ENCODE peak calls at places on chromosomes 2 and 18, in four cellular contexts. D is K562, R is HL-60, W is GM12878. I is an unnamed sample.

GRCh38 chr2:86453838-86454237 is 12.7 kb downstream of the KDM3A start:
- DNase-seq in D (no peak), W (no peak), R (no peak), I (no peak)

GRCh38 chr2:53505814-53506213 is 261.8 kb upstream of the CHAC2 start:
- DNase-seq in D (no peak), W (no peak), R (no peak), I (no peak)

GRCh38 chr2:120747281-120747680 is 11.6 kb downstream of the GLI2 start:
- DNase-seq in D (no peak), W (no peak), R (no peak), I (no peak)

GRCh38 chr18:76620326-76620813 is 125.3 kb upstream of the ZNF516 start:
- DNase-seq in D (no peak), R (peak), W (peak), I (peak)

GRCh38 chr2:102753563-102754159 is 8.2 kb upstream of the TMEM182 start:
- DNase-seq in W (no peak), R (peak), D (peak), I (no peak)

GRCh38 chr2:239666855-239667376 is 266.1 kb upstream of the HDAC4 start:
- DNase-seq in W (no peak), R (no peak), D (no peak), I (no peak)

GRCh38 chr2:174326880-174327558 is 7.7 kb upstream of the SP9 start:
- DNase-seq in D (no peak), R (no peak), W (no peak), I (no peak)

GRCh38 chr18:77209587-77209986 is 40.1 kb upstream of the GALR1 start:
- DNase-seq in W (no peak), D (no peak), R (no peak), I (no peak)

GRCh38 chr2:85983766-85984165 is 95.0 kb upstream of the ST3GAL5 start:
- DNase-seq in W (no peak), R (no peak), D (no peak), I (no peak)

GRCh38 chr2:239753537-239753936 is 271.6 kb downstream of the NDUFA10 start:
- DNase-seq in D (no peak), W (no peak), R (no peak), I (no peak)

GRCh38 chr2:10647886-10648605 is 41.7 kb downstream of the NOL10 start:
- DNase-seq in R (no peak), W (no peak), D (no peak), I (no peak)

GRCh38 chr2:6826081-6826913 is 39.4 kb downstream of the CMPK2 start:
- DNase-seq in W (peak), R (peak), D (peak), I (peak)

GRCh38 chr2:8481463-8482009 is 200.3 kb upstream of the ID2 start:
- DNase-seq in R (no peak), W (peak), D (no peak), I (no peak)

GRCh38 chr18:50405582-50406271 is 30.9 kb downstream of the SKA1 start:
- DNase-seq in W (no peak), D (no peak), R (no peak), I (no peak)

GRCh38 chr2:40394597-40394996 is 57.3 kb downstream of the SLC8A1 start:
- DNase-seq in R (no peak), W (no peak), D (no peak), I (no peak)

GRCh38 chr2:202135111-202135874 is 62.2 kb downstream of the KIAA2012 start:
- DNase-seq in D (no peak), R (no peak), W (no peak), I (no peak)

GRCh38 chr18:34493566-34494358 is 216.3 kb upstream of the DTNA start:
- DNase-seq in R (no peak), W (no peak), D (no peak), I (peak)

GRCh38 chr2:109126501-109126860 is 2.5 kb upstream of the SH3RF3 start:
- DNase-seq in R (no peak), W (no peak), D (no peak), I (no peak)

GRCh38 chr18:8757598-8757997 is 52.2 kb downstream of the MTCL1 start:
- DNase-seq in R (no peak), D (no peak), W (no peak), I (no peak)

GRCh38 chr18:34867520-34867919 is 157.4 kb downstream of the DTNA start:
- DNase-seq in D (no peak), R (no peak), W (no peak), I (no peak)

GRCh38 chr2:130390460-130391057 is 34.7 kb downstream of the PTPN18 start:
- DNase-seq in R (no peak), D (no peak), W (no peak), I (no peak)

GRCh38 chr2:18410543-18410942 is 149.9 kb downstream of the RDH14 start:
- DNase-seq in D (no peak), R (no peak), W (no peak), I (no peak)

GRCh38 chr2:121640380-121641326 is 8.6 kb downstream of the CLASP1 start:
- DNase-seq in R (no peak), W (no peak), D (peak), I (no peak)

GRCh38 chr18:76656925-76657324 is 161.9 kb upstream of the ZNF516 start:
- DNase-seq in W (no peak), D (no peak), R (no peak), I (no peak)

GRCh38 chr2:60438136-60438535 is 115.3 kb downstream of the BCL11A start:
- DNase-seq in R (no peak), D (no peak), W (no peak), I (no peak)

GRCh38 chr2:226078656-226079055 is 679.1 kb downstream of the NYAP2 start:
- DNase-seq in R (no peak), W (no peak), D (no peak), I (no peak)

GRCh38 chr2:134518101-134518500 is 200.7 kb downstream of the TMEM163 start:
- DNase-seq in R (no peak), D (no peak), W (no peak), I (no peak)

GRCh38 chr2:229376866-229377265 is 105.8 kb upstream of the PID1 start:
- DNase-seq in R (no peak), D (no peak), W (no peak), I (no peak)

GRCh38 chr2:118495278-118495677 is 352.2 kb downstream of the EN1 start:
- DNase-seq in R (no peak), W (no peak), D (no peak), I (no peak)

GRCh38 chr2:165796129-165796528 is 2.1 kb upstream of the GALNT3 start:
- DNase-seq in D (no peak), R (no peak), W (no peak), I (no peak)

GRCh38 chr2:112121682-112122254 is 16.4 kb upstream of the FBLN7 start:
- DNase-seq in D (no peak), W (no peak), R (no peak), I (no peak)

GRCh38 chr2:227939271-227940027 is 68.0 kb downstream of the DAW1 start:
- DNase-seq in W (no peak), D (peak), R (no peak), I (no peak)

GRCh38 chr2:44246840-44247369 is 28.4 kb upstream of the SLC3A1 start:
- DNase-seq in D (no peak), W (no peak), R (peak), I (no peak)

GRCh38 chr18:75844102-75844604 is 416.6 kb upstream of the SMIM21 start:
- DNase-seq in R (no peak), D (no peak), W (no peak), I (no peak)

GRCh38 chr2:177572236-177572671 is 179.7 kb downstream of the AGPS start:
- DNase-seq in R (no peak), D (no peak), W (no peak), I (no peak)

GRCh38 chr2:83103602-83104001 is 1355.5 kb downstream of the SUCLG1 start:
- DNase-seq in D (no peak), W (no peak), R (no peak), I (no peak)

GRCh38 chr18:12119358-12119757 is 25.7 kb downstream of the ANKRD62 start:
- DNase-seq in D (no peak), W (no peak), R (no peak), I (no peak)

DNA sequence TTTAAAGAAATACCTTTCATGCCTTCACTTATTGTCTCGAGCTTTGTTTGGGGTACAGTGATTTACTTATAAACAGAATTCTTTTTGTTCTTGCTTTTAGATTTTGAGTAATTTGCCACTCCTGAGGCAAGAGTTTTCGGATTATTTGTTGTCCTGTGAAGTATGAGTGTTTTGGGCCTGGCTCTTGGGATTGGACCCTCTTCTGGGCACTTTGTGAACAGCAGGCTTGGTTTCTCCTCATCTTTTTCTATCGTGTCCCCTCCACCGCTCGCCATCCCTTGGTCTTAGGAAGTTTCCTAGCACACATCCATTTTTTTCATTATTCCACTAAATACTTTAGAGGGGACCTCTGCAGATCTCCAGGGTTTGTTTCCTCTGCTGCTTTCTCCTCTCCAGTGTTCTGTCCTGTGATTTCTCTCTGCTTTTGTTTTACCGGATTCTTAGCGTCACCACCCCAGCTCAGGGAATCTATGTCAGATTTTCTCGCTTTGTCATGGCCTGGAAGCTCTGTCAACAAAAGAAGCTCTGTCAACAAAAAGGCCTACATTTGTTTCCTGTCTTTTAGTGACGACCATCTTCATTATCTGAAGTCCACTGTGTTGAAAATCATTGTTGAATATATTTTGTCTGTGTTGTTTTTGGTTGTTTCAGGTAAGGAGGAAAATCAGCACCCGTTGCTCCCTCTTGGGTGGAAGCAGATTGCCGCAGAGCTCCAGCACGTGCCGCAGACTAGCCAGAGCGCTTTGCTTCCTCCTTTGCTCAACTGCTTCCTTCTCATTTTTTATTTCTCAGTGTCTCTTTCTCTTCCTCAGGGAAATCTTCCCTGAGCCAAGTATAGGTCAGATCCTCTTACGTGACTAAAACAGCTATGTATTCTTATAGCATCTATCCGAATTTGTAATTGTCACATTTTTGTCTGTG is 27.8 kb downstream of the ANKRD62 start:
- DNase-seq in W (no peak), R (no peak), D (peak), I (no peak)
- TF ChIP-seq SPI1 in W (no peak), R (no peak), D (no peak), I (no peak)

GRCh38 chr2:54672587-54673456 is 50.6 kb upstream of the EML6 start:
- DNase-seq in D (no peak), R (peak), W (peak), I (no peak)

GRCh38 chr2:54675281-54675680 is 48.2 kb upstream of the EML6 start:
- DNase-seq in W (no peak), D (no peak), R (no peak), I (no peak)

GRCh38 chr2:54675738-54676137 is 47.7 kb upstream of the EML6 start:
- DNase-seq in W (no peak), D (no peak), R (no peak), I (no peak)

GRCh38 chr2:54671875-54672586 is 51.4 kb upstream of the EML6 start:
- DNase-seq in R (peak), D (no peak), W (no peak), I (no peak)

GRCh38 chr2:54673501-54673998 is 49.9 kb upstream of the EML6 start:
- DNase-seq in R (no peak), D (no peak), W (no peak), I (no peak)
- TF ChIP-seq SPI1 in R (no peak), D (no peak), W (no peak), I (no peak)

DNA sequence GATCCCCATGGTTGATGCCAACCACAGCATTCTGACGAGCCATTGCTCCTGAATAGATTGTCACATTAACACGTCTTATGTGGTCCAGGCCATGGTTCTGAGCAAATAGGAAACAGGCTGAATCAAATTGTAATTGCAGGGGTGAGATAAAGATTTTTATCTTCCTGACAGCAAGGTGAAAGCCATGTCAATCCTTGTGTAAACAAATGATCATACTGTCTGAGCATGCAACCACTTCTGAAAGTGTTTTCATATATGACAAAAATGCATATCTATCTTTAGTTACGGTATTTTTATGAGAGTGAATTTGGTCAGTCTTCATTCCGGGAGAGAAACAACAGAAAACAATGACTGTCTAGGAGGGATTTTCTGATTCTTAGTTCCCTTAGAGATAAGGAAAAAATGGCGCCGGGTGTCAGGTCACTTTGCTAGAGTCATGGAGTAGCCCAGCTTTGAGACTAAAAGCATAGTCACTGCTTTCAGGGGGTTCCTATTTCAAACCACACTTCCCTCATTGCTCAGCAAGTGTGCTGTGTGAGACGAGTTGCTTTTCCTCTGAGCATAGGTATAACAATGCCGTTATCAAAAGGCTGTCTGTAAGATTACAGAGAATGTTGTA is 958.9 kb downstream of the DCDC2C start:
- DNase-seq in W (no peak), D (no peak), R (no peak), I (no peak)
- TF ChIP-seq SPI1 in W (no peak), D (no peak), R (no peak), I (no peak)

GRCh38 chr2:97759727-97760407 is 46.5 kb downstream of the ZAP70 start:
- DNase-seq in W (no peak), R (no peak), D (peak), I (no peak)
- TF ChIP-seq SPI1 in W (no peak), R (no peak), D (no peak), I (no peak)

GRCh38 chr2:64454316-64455030 is 511 bp downstream of the LGALSL start:
- DNase-seq in R (peak), W (no peak), D (peak), I (peak)
- TF ChIP-seq SPI1 in R (no peak), W (no peak), D (no peak), I (no peak)

GRCh38 chr2:232349946-232350635 is 28.5 kb upstream of the ALPP start:
- DNase-seq in W (no peak), D (no peak), R (no peak), I (no peak)
- TF ChIP-seq SPI1 in W (no peak), D (no peak), R (no peak), I (no peak)

DNA sequence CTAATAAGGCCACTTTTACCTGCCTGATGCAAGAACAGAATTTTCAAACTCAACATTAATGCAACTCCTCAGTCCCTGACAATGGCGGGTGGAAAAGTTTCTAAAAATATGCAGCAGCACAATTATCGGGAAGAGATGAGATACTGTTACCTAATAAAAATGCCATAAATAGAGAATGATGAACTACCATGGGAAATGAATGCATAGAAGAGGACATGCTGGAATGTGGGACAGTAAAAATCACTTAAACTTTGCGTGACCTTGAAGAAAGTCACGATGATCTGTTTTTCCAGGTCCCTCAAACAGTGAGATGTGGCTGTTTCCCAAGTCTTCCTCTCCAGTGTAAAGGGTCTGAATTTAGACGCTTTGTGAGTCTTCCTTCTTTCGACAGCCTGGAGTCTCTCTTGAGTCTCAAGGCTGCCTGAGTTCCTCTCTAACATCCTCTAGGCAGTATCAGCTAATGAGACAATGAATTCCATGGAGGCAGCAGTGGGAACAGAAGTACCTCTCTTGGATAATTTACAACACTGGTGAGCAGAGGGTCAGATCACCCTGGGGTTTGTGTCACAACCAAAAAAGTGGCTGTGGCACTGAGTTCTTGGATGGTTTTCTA is 1.4 kb downstream of the CLUL1 start:
- DNase-seq in D (no peak), W (no peak), R (no peak), I (no peak)
- TF ChIP-seq SPI1 in D (no peak), W (no peak), R (no peak), I (no peak)

GRCh38 chr2:69089244-69089643 is 76.3 kb downstream of the ANTXR1 start:
- DNase-seq in R (no peak), W (no peak), D (no peak), I (no peak)

GRCh38 chr2:69090008-69090407 is 77.0 kb downstream of the ANTXR1 start:
- DNase-seq in R (no peak), W (no peak), D (no peak), I (no peak)

GRCh38 chr2:69096326-69097095 is 83.5 kb downstream of the ANTXR1 start:
- DNase-seq in W (no peak), R (no peak), D (no peak), I (no peak)

GRCh38 chr2:69095246-69095645 is 82.3 kb downstream of the ANTXR1 start:
- DNase-seq in R (no peak), D (no peak), W (no peak), I (no peak)

DNA sequence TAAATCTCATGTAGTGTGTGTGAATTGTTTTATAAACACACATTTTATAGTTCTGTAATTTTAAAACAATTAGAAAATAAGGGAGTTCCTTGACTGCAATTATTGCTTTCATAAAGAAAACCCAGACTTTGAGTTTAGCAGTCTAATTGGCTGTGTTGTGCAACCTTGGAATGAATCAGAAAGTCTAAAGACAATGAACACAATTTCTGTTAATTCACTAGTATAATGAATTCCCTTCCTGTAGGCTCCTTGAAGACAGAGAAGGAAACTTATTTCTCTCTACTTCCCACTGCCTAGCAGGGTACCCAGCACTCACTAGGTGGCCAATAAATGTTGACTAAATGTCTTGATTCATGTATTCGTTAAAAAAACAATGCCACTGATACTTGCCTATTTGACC is 79.9 kb downstream of the ANTXR1 start:
- DNase-seq in R (no peak), D (no peak), W (no peak), I (no peak)
- TF ChIP-seq SPI1 in R (no peak), D (no peak), W (no peak), I (no peak)

I was measured in GM12891.